ENCODE peak calls at places on chromosomes 13 and 19, in eight cellular contexts. U is heart left ventricle, N is foreskin fibroblast, B is thoracic aorta, O is cardiac fibroblast, A is Calu3, Y is AG09309, K is astrocyte of the spinal cord. V is an unnamed sample.

GRCh38 chr19:2529473-2529918 is 53.6 kb downstream of the GADD45B start:
- DNase-seq in U (no peak), N (peak; percentile 99), B (no peak), O (peak; percentile 100), A (peak; percentile 53), Y (peak; percentile 81), K (peak; percentile 80), V (no peak)

GRCh38 chr19:58571575-58571947 is 1.6 kb downstream of the MZF1 start:
- DNase-seq in U (no peak), N (no peak), B (no peak), O (no peak), A (no peak), Y (no peak), K (no peak), V (no peak)

GRCh38 chr19:41816761-41817160 is 20.4 kb downstream of the CEACAM3 start:
- DNase-seq in U (no peak), N (no peak), B (no peak), O (no peak), A (no peak), Y (no peak), K (no peak), V (no peak)

GRCh38 chr13:37729876-37730275 is 131.3 kb upstream of the POSTN start:
- DNase-seq in U (no peak), N (no peak), B (no peak), O (peak; percentile 23), A (no peak), Y (no peak), K (no peak), V (no peak)

GRCh38 chr19:58554494-58555368 is at the start of gene CHMP2A:
- DNase-seq in U (peak; percentile 99), N (peak; percentile 96), B (peak; percentile 93), O (peak; percentile 98), A (peak; percentile 99), Y (peak; percentile 79), K (peak; percentile 98), V (peak; percentile 98)

GRCh38 chr13:88674841-88675240 is 1003.7 kb downstream of the SLITRK5 start:
- DNase-seq in U (no peak), N (no peak), B (no peak), O (no peak), A (no peak), Y (no peak), K (no peak), V (no peak)

GRCh38 chr19:51364200-51365106 is 1.7 kb downstream of the ETFB start:
- DNase-seq in U (no peak), N (peak; percentile 15), B (no peak), O (peak; percentile 38), A (no peak), Y (no peak), K (no peak), V (no peak)

GRCh38 chr13:32390484-32390883 is 37.4 kb downstream of the N4BP2L1 start:
- DNase-seq in U (no peak), N (no peak), B (no peak), O (no peak), A (no peak), Y (no peak), K (no peak), V (no peak)

GRCh38 chr13:23824355-23824754 is 64.8 kb downstream of the MIPEP start:
- DNase-seq in U (no peak), N (no peak), B (no peak), O (no peak), A (no peak), Y (no peak), K (no peak), V (no peak)

GRCh38 chr19:8391274-8392016 is 1.3 kb downstream of the RAB11B start:
- DNase-seq in U (no peak), N (no peak), B (no peak), O (no peak), A (no peak), Y (no peak), K (no peak), V (no peak)

GRCh38 chr19:41225238-41226052 is 6.4 kb downstream of the AXL start:
- DNase-seq in U (no peak), N (peak; percentile 100), B (peak; percentile 91), O (peak; percentile 100), A (peak; percentile 87), Y (peak; percentile 99), K (peak; percentile 98), V (peak; percentile 72)

GRCh38 chr19:41657157-41657556 is 30.3 kb upstream of the CEACAM4 start:
- DNase-seq in U (no peak), N (no peak), B (no peak), O (no peak), A (peak; percentile 64), Y (no peak), K (no peak), V (no peak)

GRCh38 chr13:98565726-98566577 is 11.0 kb downstream of the STK24 start:
- DNase-seq in U (peak; percentile 74), N (no peak), B (no peak), O (no peak), A (peak; percentile 11), Y (no peak), K (no peak), V (no peak)

GRCh38 chr13:40442191-40442590 is 224.2 kb downstream of the FOXO1 start:
- DNase-seq in U (peak; percentile 72), N (no peak), B (no peak), O (no peak), A (no peak), Y (no peak), K (no peak), V (no peak)

GRCh38 chr13:95643814-95644598 is 500 bp downstream of the DZIP1 start:
- DNase-seq in U (peak; percentile 61), N (peak; percentile 45), B (no peak), O (peak; percentile 49), A (peak; percentile 7), Y (no peak), K (peak; percentile 60), V (peak; percentile 27)

GRCh38 chr13:112928020-112928931 is 40.7 kb upstream of the MCF2L start:
- DNase-seq in U (no peak), N (no peak), B (no peak), O (no peak), A (no peak), Y (no peak), K (no peak), V (no peak)

GRCh38 chr19:18457478-18458331 is 19.8 kb upstream of the ISYNA1 start:
- DNase-seq in U (no peak), N (no peak), B (no peak), O (no peak), A (no peak), Y (no peak), K (no peak), V (no peak)

GRCh38 chr13:73174521-73175010 is 115.8 kb downstream of the KLF5 start:
- DNase-seq in U (no peak), N (no peak), B (no peak), O (no peak), A (no peak), Y (no peak), K (no peak), V (no peak)

GRCh38 chr19:39130337-39131254 is 5.0 kb downstream of the PAK4 start:
- DNase-seq in U (no peak), N (no peak), B (no peak), O (no peak), A (no peak), Y (no peak), K (no peak), V (no peak)

GRCh38 chr13:66354880-66355279 is 875.3 kb downstream of the PCDH9 start:
- DNase-seq in U (no peak), N (no peak), B (no peak), O (no peak), A (no peak), Y (no peak), K (no peak), V (no peak)

GRCh38 chr13:66348745-66349720 is 881.1 kb downstream of the PCDH9 start:
- DNase-seq in U (no peak), N (no peak), B (no peak), O (no peak), A (no peak), Y (no peak), K (no peak), V (no peak)

GRCh38 chr13:66349945-66350344 is 880.2 kb downstream of the PCDH9 start:
- DNase-seq in U (no peak), N (no peak), B (no peak), O (no peak), A (no peak), Y (no peak), K (no peak), V (no peak)

GRCh38 chr13:66358564-66358963 is 871.6 kb downstream of the PCDH9 start:
- DNase-seq in U (no peak), N (no peak), B (no peak), O (no peak), A (no peak), Y (no peak), K (no peak), V (no peak)

GRCh38 chr13:66353664-66354063 is 876.5 kb downstream of the PCDH9 start:
- DNase-seq in U (no peak), N (no peak), B (no peak), O (peak; percentile 19), A (no peak), Y (no peak), K (peak; percentile 41), V (no peak)
- TF ChIP-seq CTCF in U (no peak), N (no peak), B (no peak), O (no peak), A (no peak), Y (no peak), K (no peak), V (no peak)

GRCh38 chr13:100800283-100800875 is 125.8 kb upstream of the TMTC4 start:
- DNase-seq in U (no peak), N (no peak), B (no peak), O (no peak), A (no peak), Y (no peak), K (no peak), V (no peak)

GRCh38 chr13:100794575-100794974 is 120.0 kb upstream of the TMTC4 start:
- DNase-seq in U (no peak), N (no peak), B (no peak), O (no peak), A (no peak), Y (no peak), K (no peak), V (no peak)

GRCh38 chr13:100798739-100799361 is 124.3 kb upstream of the TMTC4 start:
- DNase-seq in U (no peak), N (no peak), B (no peak), O (no peak), A (no peak), Y (no peak), K (no peak), V (no peak)

GRCh38 chr13:100796463-100796862 is 121.9 kb upstream of the TMTC4 start:
- DNase-seq in U (no peak), N (no peak), B (no peak), O (no peak), A (no peak), Y (no peak), K (no peak), V (no peak)

GRCh38 chr13:100797921-100798320 is 123.3 kb upstream of the TMTC4 start:
- DNase-seq in U (no peak), N (no peak), B (no peak), O (no peak), A (no peak), Y (no peak), K (no peak), V (no peak)
- TF ChIP-seq CTCF in U (no peak), N (no peak), B (no peak), O (no peak), A (no peak), Y (no peak), K (no peak), V (no peak)

GRCh38 chr13:96984061-96984508 is 10.2 kb downstream of the OXGR1 start:
- DNase-seq in U (no peak), N (no peak), B (no peak), O (peak; percentile 45), A (peak; percentile 46), Y (no peak), K (no peak), V (peak; percentile 38)
- TF ChIP-seq CTCF in U (peak; percentile 24), N (no peak), B (no peak), O (peak; percentile 24), A (no peak), Y (no peak), K (no peak), V (no peak)

GRCh38 chr19:47414469-47414868 is 4.9 kb downstream of the MEIS3 start:
- DNase-seq in U (no peak), N (no peak), B (no peak), O (no peak), A (peak; percentile 82), Y (no peak), K (no peak), V (no peak)
- TF ChIP-seq CTCF in U (no peak), N (peak; percentile 11), B (no peak), O (no peak), A (peak; percentile 40), Y (no peak), K (peak; percentile 30), V (no peak)